ENCODE peak calls at places on chromosomes 4 and X, in eight cellular contexts. One of them, this sample, is unnamed.

GRCh38 chr4:11397146-11397545 is 31.5 kb downstream of the HS3ST1 start:
- DNase-seq in Kasumi-1: no peak
- DNase-seq in choroid plexus epithelial cell: no peak
- DNase-seq in activated T-helper 1 cell treated with anti-CD3 and anti-CD28 coated beads, Interleukin-12 subunit alpha, Interleukin-12 subunit beta, Interleukin-2, Interleukin-4 antibody, amounts not matched to agents 30 ng/mL and 10 ng/mL and 1 ng/mL, durations not matched to agents 14 hours and 24 hours and 36 hours: no peak
- DNase-seq in CD8-positive, alpha-beta T cell: no peak
- DNase-seq in NCI-H2081: no peak
- DNase-seq in central memory CD4-positive, alpha-beta T cell: no peak
- DNase-seq in epithelial cell of esophagus: peak; percentile 83
- DNase-seq in this sample: no peak

GRCh38 chrX:132023117-132023895 is at the start of gene STK26:
- DNase-seq in CD8-positive, alpha-beta T cell: peak; percentile 75
- DNase-seq in Kasumi-1: peak; percentile 58
- DNase-seq in NCI-H2081: peak; percentile 71
- DNase-seq in central memory CD4-positive, alpha-beta T cell: peak; percentile 75
- DNase-seq in activated T-helper 1 cell treated with anti-CD3 and anti-CD28 coated beads, Interleukin-12 subunit alpha, Interleukin-12 subunit beta, Interleukin-2, Interleukin-4 antibody, amounts not matched to agents 30 ng/mL and 10 ng/mL and 1 ng/mL, durations not matched to agents 14 hours and 24 hours and 36 hours: peak; percentile 75
- DNase-seq in choroid plexus epithelial cell: peak; percentile 36
- DNase-seq in epithelial cell of esophagus: peak; percentile 84
- DNase-seq in this sample: peak; percentile 63

GRCh38 chr4:76306882-76307669 is 543 bp downstream of the STBD1 start:
- DNase-seq in activated T-helper 1 cell treated with anti-CD3 and anti-CD28 coated beads, Interleukin-12 subunit alpha, Interleukin-12 subunit beta, Interleukin-2, Interleukin-4 antibody, amounts not matched to agents 30 ng/mL and 10 ng/mL and 1 ng/mL, durations not matched to agents 14 hours and 24 hours and 36 hours: no peak
- DNase-seq in CD8-positive, alpha-beta T cell: no peak
- DNase-seq in NCI-H2081: no peak
- DNase-seq in Kasumi-1: no peak
- DNase-seq in central memory CD4-positive, alpha-beta T cell: no peak
- DNase-seq in choroid plexus epithelial cell: peak; percentile 49
- DNase-seq in epithelial cell of esophagus: peak; percentile 66
- DNase-seq in this sample: no peak

GRCh38 chr4:78662661-78663060 is 111.1 kb downstream of the ANXA3 start:
- DNase-seq in choroid plexus epithelial cell: no peak
- DNase-seq in CD8-positive, alpha-beta T cell: no peak
- DNase-seq in activated T-helper 1 cell treated with anti-CD3 and anti-CD28 coated beads, Interleukin-12 subunit alpha, Interleukin-12 subunit beta, Interleukin-2, Interleukin-4 antibody, amounts not matched to agents 30 ng/mL and 10 ng/mL and 1 ng/mL, durations not matched to agents 14 hours and 24 hours and 36 hours: no peak
- DNase-seq in NCI-H2081: no peak
- DNase-seq in central memory CD4-positive, alpha-beta T cell: no peak
- DNase-seq in epithelial cell of esophagus: no peak
- DNase-seq in Kasumi-1: no peak
- DNase-seq in this sample: no peak

GRCh38 chrX:134803060-134803459 is 144.8 kb upstream of the PLAC1 start:
- DNase-seq in NCI-H2081: no peak
- DNase-seq in choroid plexus epithelial cell: no peak
- DNase-seq in CD8-positive, alpha-beta T cell: no peak
- DNase-seq in central memory CD4-positive, alpha-beta T cell: no peak
- DNase-seq in epithelial cell of esophagus: no peak
- DNase-seq in Kasumi-1: no peak
- DNase-seq in activated T-helper 1 cell treated with anti-CD3 and anti-CD28 coated beads, Interleukin-12 subunit alpha, Interleukin-12 subunit beta, Interleukin-2, Interleukin-4 antibody, amounts not matched to agents 30 ng/mL and 10 ng/mL and 1 ng/mL, durations not matched to agents 14 hours and 24 hours and 36 hours: no peak
- DNase-seq in this sample: no peak

GRCh38 chr4:119725688-119726330 is 97.2 kb upstream of the PDE5A start:
- DNase-seq in Kasumi-1: no peak
- DNase-seq in activated T-helper 1 cell treated with anti-CD3 and anti-CD28 coated beads, Interleukin-12 subunit alpha, Interleukin-12 subunit beta, Interleukin-2, Interleukin-4 antibody, amounts not matched to agents 30 ng/mL and 10 ng/mL and 1 ng/mL, durations not matched to agents 14 hours and 24 hours and 36 hours: no peak
- DNase-seq in choroid plexus epithelial cell: peak; percentile 33
- DNase-seq in central memory CD4-positive, alpha-beta T cell: no peak
- DNase-seq in epithelial cell of esophagus: peak; percentile 24
- DNase-seq in CD8-positive, alpha-beta T cell: no peak
- DNase-seq in NCI-H2081: no peak
- DNase-seq in this sample: no peak

GRCh38 chr4:152039085-152039484 is 278.3 kb upstream of the GATB start:
- DNase-seq in Kasumi-1: no peak
- DNase-seq in choroid plexus epithelial cell: peak; percentile 65
- DNase-seq in NCI-H2081: no peak
- DNase-seq in central memory CD4-positive, alpha-beta T cell: no peak
- DNase-seq in epithelial cell of esophagus: peak; percentile 2
- DNase-seq in CD8-positive, alpha-beta T cell: no peak
- DNase-seq in activated T-helper 1 cell treated with anti-CD3 and anti-CD28 coated beads, Interleukin-12 subunit alpha, Interleukin-12 subunit beta, Interleukin-2, Interleukin-4 antibody, amounts not matched to agents 30 ng/mL and 10 ng/mL and 1 ng/mL, durations not matched to agents 14 hours and 24 hours and 36 hours: no peak
- DNase-seq in this sample: no peak

GRCh38 chrX:40877869-40878268 is 142.5 kb upstream of the MED14 start:
- DNase-seq in Kasumi-1: peak; percentile 26
- DNase-seq in central memory CD4-positive, alpha-beta T cell: peak; percentile 23
- DNase-seq in CD8-positive, alpha-beta T cell: no peak
- DNase-seq in choroid plexus epithelial cell: peak; percentile 58
- DNase-seq in NCI-H2081: peak; percentile 0
- DNase-seq in activated T-helper 1 cell treated with anti-CD3 and anti-CD28 coated beads, Interleukin-12 subunit alpha, Interleukin-12 subunit beta, Interleukin-2, Interleukin-4 antibody, amounts not matched to agents 30 ng/mL and 10 ng/mL and 1 ng/mL, durations not matched to agents 14 hours and 24 hours and 36 hours: no peak
- DNase-seq in epithelial cell of esophagus: peak; percentile 32
- DNase-seq in this sample: no peak

GRCh38 chr4:78552398-78553396 is 1.1 kb downstream of the ANXA3 start:
- DNase-seq in choroid plexus epithelial cell: peak; percentile 50
- DNase-seq in CD8-positive, alpha-beta T cell: no peak
- DNase-seq in epithelial cell of esophagus: peak; percentile 86
- DNase-seq in activated T-helper 1 cell treated with anti-CD3 and anti-CD28 coated beads, Interleukin-12 subunit alpha, Interleukin-12 subunit beta, Interleukin-2, Interleukin-4 antibody, amounts not matched to agents 30 ng/mL and 10 ng/mL and 1 ng/mL, durations not matched to agents 14 hours and 24 hours and 36 hours: no peak
- DNase-seq in Kasumi-1: peak; percentile 32
- DNase-seq in central memory CD4-positive, alpha-beta T cell: no peak
- DNase-seq in NCI-H2081: no peak
- DNase-seq in this sample: no peak

GRCh38 chr4:161320377-161320776 is 843.4 kb downstream of the FSTL5 start:
- DNase-seq in central memory CD4-positive, alpha-beta T cell: no peak
- DNase-seq in activated T-helper 1 cell treated with anti-CD3 and anti-CD28 coated beads, Interleukin-12 subunit alpha, Interleukin-12 subunit beta, Interleukin-2, Interleukin-4 antibody, amounts not matched to agents 30 ng/mL and 10 ng/mL and 1 ng/mL, durations not matched to agents 14 hours and 24 hours and 36 hours: no peak
- DNase-seq in NCI-H2081: peak; percentile 62
- DNase-seq in CD8-positive, alpha-beta T cell: no peak
- DNase-seq in choroid plexus epithelial cell: peak; percentile 33
- DNase-seq in epithelial cell of esophagus: peak; percentile 68
- DNase-seq in Kasumi-1: peak; percentile 49
- DNase-seq in this sample: no peak

GRCh38 chr4:336099-336892 is 1.3 kb upstream of the ZNF141 start:
- DNase-seq in activated T-helper 1 cell treated with anti-CD3 and anti-CD28 coated beads, Interleukin-12 subunit alpha, Interleukin-12 subunit beta, Interleukin-2, Interleukin-4 antibody, amounts not matched to agents 30 ng/mL and 10 ng/mL and 1 ng/mL, durations not matched to agents 14 hours and 24 hours and 36 hours: no peak
- DNase-seq in epithelial cell of esophagus: peak; percentile 13
- DNase-seq in central memory CD4-positive, alpha-beta T cell: no peak
- DNase-seq in choroid plexus epithelial cell: peak; percentile 31
- DNase-seq in Kasumi-1: no peak
- DNase-seq in NCI-H2081: no peak
- DNase-seq in CD8-positive, alpha-beta T cell: peak; percentile 7
- DNase-seq in this sample: no peak

GRCh38 chr4:77742054-77742453 is 77.1 kb downstream of the CNOT6L start:
- DNase-seq in activated T-helper 1 cell treated with anti-CD3 and anti-CD28 coated beads, Interleukin-12 subunit alpha, Interleukin-12 subunit beta, Interleukin-2, Interleukin-4 antibody, amounts not matched to agents 30 ng/mL and 10 ng/mL and 1 ng/mL, durations not matched to agents 14 hours and 24 hours and 36 hours: no peak
- DNase-seq in CD8-positive, alpha-beta T cell: no peak
- DNase-seq in central memory CD4-positive, alpha-beta T cell: no peak
- DNase-seq in NCI-H2081: no peak
- DNase-seq in Kasumi-1: no peak
- DNase-seq in choroid plexus epithelial cell: peak; percentile 25
- DNase-seq in epithelial cell of esophagus: peak; percentile 64
- DNase-seq in this sample: no peak

GRCh38 chrX:37371578-37371981 is 22.4 kb downstream of the PRRG1 start:
- DNase-seq in Kasumi-1: no peak
- DNase-seq in central memory CD4-positive, alpha-beta T cell: no peak
- DNase-seq in NCI-H2081: no peak
- DNase-seq in activated T-helper 1 cell treated with anti-CD3 and anti-CD28 coated beads, Interleukin-12 subunit alpha, Interleukin-12 subunit beta, Interleukin-2, Interleukin-4 antibody, amounts not matched to agents 30 ng/mL and 10 ng/mL and 1 ng/mL, durations not matched to agents 14 hours and 24 hours and 36 hours: no peak
- DNase-seq in choroid plexus epithelial cell: no peak
- DNase-seq in CD8-positive, alpha-beta T cell: no peak
- DNase-seq in epithelial cell of esophagus: peak; percentile 1
- DNase-seq in this sample: no peak

GRCh38 chr4:88674989-88675388 is 22.6 kb downstream of the NAP1L5 start:
- DNase-seq in central memory CD4-positive, alpha-beta T cell: no peak
- DNase-seq in NCI-H2081: no peak
- DNase-seq in epithelial cell of esophagus: peak; percentile 10
- DNase-seq in Kasumi-1: no peak
- DNase-seq in choroid plexus epithelial cell: peak; percentile 50
- DNase-seq in CD8-positive, alpha-beta T cell: no peak
- DNase-seq in activated T-helper 1 cell treated with anti-CD3 and anti-CD28 coated beads, Interleukin-12 subunit alpha, Interleukin-12 subunit beta, Interleukin-2, Interleukin-4 antibody, amounts not matched to agents 30 ng/mL and 10 ng/mL and 1 ng/mL, durations not matched to agents 14 hours and 24 hours and 36 hours: no peak
- DNase-seq in this sample: no peak

GRCh38 chrX:40671126-40671525 is 23.8 kb upstream of the CXorf38 start:
- DNase-seq in CD8-positive, alpha-beta T cell: no peak
- DNase-seq in Kasumi-1: no peak
- DNase-seq in NCI-H2081: no peak
- DNase-seq in activated T-helper 1 cell treated with anti-CD3 and anti-CD28 coated beads, Interleukin-12 subunit alpha, Interleukin-12 subunit beta, Interleukin-2, Interleukin-4 antibody, amounts not matched to agents 30 ng/mL and 10 ng/mL and 1 ng/mL, durations not matched to agents 14 hours and 24 hours and 36 hours: no peak
- DNase-seq in epithelial cell of esophagus: no peak
- DNase-seq in central memory CD4-positive, alpha-beta T cell: no peak
- DNase-seq in choroid plexus epithelial cell: no peak
- DNase-seq in this sample: no peak

GRCh38 chrX:120603707-120604358 is at the start of gene MCTS1:
- DNase-seq in NCI-H2081: peak; percentile 99
- DNase-seq in epithelial cell of esophagus: peak; percentile 95
- DNase-seq in Kasumi-1: peak; percentile 84
- DNase-seq in CD8-positive, alpha-beta T cell: peak; percentile 67
- DNase-seq in central memory CD4-positive, alpha-beta T cell: peak; percentile 85
- DNase-seq in choroid plexus epithelial cell: peak; percentile 97
- DNase-seq in activated T-helper 1 cell treated with anti-CD3 and anti-CD28 coated beads, Interleukin-12 subunit alpha, Interleukin-12 subunit beta, Interleukin-2, Interleukin-4 antibody, amounts not matched to agents 30 ng/mL and 10 ng/mL and 1 ng/mL, durations not matched to agents 14 hours and 24 hours and 36 hours: peak; percentile 75
- DNase-seq in this sample: peak; percentile 84

GRCh38 chrX:81308086-81308852 is 106.4 kb downstream of the SH3BGRL start:
- DNase-seq in central memory CD4-positive, alpha-beta T cell: no peak
- DNase-seq in activated T-helper 1 cell treated with anti-CD3 and anti-CD28 coated beads, Interleukin-12 subunit alpha, Interleukin-12 subunit beta, Interleukin-2, Interleukin-4 antibody, amounts not matched to agents 30 ng/mL and 10 ng/mL and 1 ng/mL, durations not matched to agents 14 hours and 24 hours and 36 hours: no peak
- DNase-seq in NCI-H2081: no peak
- DNase-seq in CD8-positive, alpha-beta T cell: no peak
- DNase-seq in epithelial cell of esophagus: no peak
- DNase-seq in choroid plexus epithelial cell: no peak
- DNase-seq in Kasumi-1: peak; percentile 85
- DNase-seq in this sample: no peak

GRCh38 chr4:8759987-8760386 is 111.7 kb downstream of the HMX1 start:
- DNase-seq in activated T-helper 1 cell treated with anti-CD3 and anti-CD28 coated beads, Interleukin-12 subunit alpha, Interleukin-12 subunit beta, Interleukin-2, Interleukin-4 antibody, amounts not matched to agents 30 ng/mL and 10 ng/mL and 1 ng/mL, durations not matched to agents 14 hours and 24 hours and 36 hours: no peak
- DNase-seq in Kasumi-1: no peak
- DNase-seq in NCI-H2081: no peak
- DNase-seq in choroid plexus epithelial cell: no peak
- DNase-seq in epithelial cell of esophagus: no peak
- DNase-seq in central memory CD4-positive, alpha-beta T cell: no peak
- DNase-seq in CD8-positive, alpha-beta T cell: no peak
- DNase-seq in this sample: no peak

GRCh38 chr4:21134994-21135393 is 434.7 kb downstream of the PACRGL start:
- DNase-seq in CD8-positive, alpha-beta T cell: no peak
- DNase-seq in central memory CD4-positive, alpha-beta T cell: peak; percentile 12
- DNase-seq in Kasumi-1: peak; percentile 43
- DNase-seq in epithelial cell of esophagus: peak; percentile 60
- DNase-seq in NCI-H2081: peak; percentile 57
- DNase-seq in choroid plexus epithelial cell: peak; percentile 16
- DNase-seq in activated T-helper 1 cell treated with anti-CD3 and anti-CD28 coated beads, Interleukin-12 subunit alpha, Interleukin-12 subunit beta, Interleukin-2, Interleukin-4 antibody, amounts not matched to agents 30 ng/mL and 10 ng/mL and 1 ng/mL, durations not matched to agents 14 hours and 24 hours and 36 hours: no peak
- DNase-seq in this sample: no peak

GRCh38 chr4:130689182-130689581 is 1593.2 kb downstream of the C4orf33 start:
- DNase-seq in activated T-helper 1 cell treated with anti-CD3 and anti-CD28 coated beads, Interleukin-12 subunit alpha, Interleukin-12 subunit beta, Interleukin-2, Interleukin-4 antibody, amounts not matched to agents 30 ng/mL and 10 ng/mL and 1 ng/mL, durations not matched to agents 14 hours and 24 hours and 36 hours: no peak
- DNase-seq in choroid plexus epithelial cell: no peak
- DNase-seq in CD8-positive, alpha-beta T cell: no peak
- DNase-seq in Kasumi-1: no peak
- DNase-seq in NCI-H2081: no peak
- DNase-seq in central memory CD4-positive, alpha-beta T cell: no peak
- DNase-seq in epithelial cell of esophagus: no peak
- DNase-seq in this sample: no peak

GRCh38 chr4:84852081-84852480 is 114.4 kb downstream of the WDFY3 start:
- DNase-seq in NCI-H2081: peak; percentile 61
- DNase-seq in activated T-helper 1 cell treated with anti-CD3 and anti-CD28 coated beads, Interleukin-12 subunit alpha, Interleukin-12 subunit beta, Interleukin-2, Interleukin-4 antibody, amounts not matched to agents 30 ng/mL and 10 ng/mL and 1 ng/mL, durations not matched to agents 14 hours and 24 hours and 36 hours: no peak
- DNase-seq in CD8-positive, alpha-beta T cell: no peak
- DNase-seq in epithelial cell of esophagus: no peak
- DNase-seq in choroid plexus epithelial cell: peak; percentile 16
- DNase-seq in Kasumi-1: no peak
- DNase-seq in central memory CD4-positive, alpha-beta T cell: no peak
- DNase-seq in this sample: no peak

GRCh38 chr4:72744103-72744725 is 175.2 kb upstream of the ADAMTS3 start:
- DNase-seq in activated T-helper 1 cell treated with anti-CD3 and anti-CD28 coated beads, Interleukin-12 subunit alpha, Interleukin-12 subunit beta, Interleukin-2, Interleukin-4 antibody, amounts not matched to agents 30 ng/mL and 10 ng/mL and 1 ng/mL, durations not matched to agents 14 hours and 24 hours and 36 hours: no peak
- DNase-seq in CD8-positive, alpha-beta T cell: no peak
- DNase-seq in NCI-H2081: no peak
- DNase-seq in epithelial cell of esophagus: no peak
- DNase-seq in Kasumi-1: no peak
- DNase-seq in choroid plexus epithelial cell: no peak
- DNase-seq in central memory CD4-positive, alpha-beta T cell: no peak
- DNase-seq in this sample: no peak

GRCh38 chrX:24235084-24235710 is 78.7 kb downstream of the SUPT20HL2 start:
- DNase-seq in epithelial cell of esophagus: no peak
- DNase-seq in choroid plexus epithelial cell: no peak
- DNase-seq in activated T-helper 1 cell treated with anti-CD3 and anti-CD28 coated beads, Interleukin-12 subunit alpha, Interleukin-12 subunit beta, Interleukin-2, Interleukin-4 antibody, amounts not matched to agents 30 ng/mL and 10 ng/mL and 1 ng/mL, durations not matched to agents 14 hours and 24 hours and 36 hours: no peak
- DNase-seq in NCI-H2081: no peak
- DNase-seq in Kasumi-1: no peak
- DNase-seq in CD8-positive, alpha-beta T cell: no peak
- DNase-seq in central memory CD4-positive, alpha-beta T cell: no peak
- DNase-seq in this sample: no peak

GRCh38 chr4:113468165-113469022 is 293.1 kb downstream of the CAMK2D start:
- DNase-seq in NCI-H2081: no peak
- DNase-seq in choroid plexus epithelial cell: peak; percentile 100
- DNase-seq in Kasumi-1: peak; percentile 34
- DNase-seq in central memory CD4-positive, alpha-beta T cell: no peak
- DNase-seq in epithelial cell of esophagus: peak; percentile 100
- DNase-seq in CD8-positive, alpha-beta T cell: no peak
- DNase-seq in activated T-helper 1 cell treated with anti-CD3 and anti-CD28 coated beads, Interleukin-12 subunit alpha, Interleukin-12 subunit beta, Interleukin-2, Interleukin-4 antibody, amounts not matched to agents 30 ng/mL and 10 ng/mL and 1 ng/mL, durations not matched to agents 14 hours and 24 hours and 36 hours: no peak
- DNase-seq in this sample: no peak

GRCh38 chrX:136182394-136182793 is 35.1 kb downstream of the FHL1 start:
- DNase-seq in epithelial cell of esophagus: no peak
- DNase-seq in CD8-positive, alpha-beta T cell: no peak
- DNase-seq in activated T-helper 1 cell treated with anti-CD3 and anti-CD28 coated beads, Interleukin-12 subunit alpha, Interleukin-12 subunit beta, Interleukin-2, Interleukin-4 antibody, amounts not matched to agents 30 ng/mL and 10 ng/mL and 1 ng/mL, durations not matched to agents 14 hours and 24 hours and 36 hours: no peak
- DNase-seq in choroid plexus epithelial cell: no peak
- DNase-seq in NCI-H2081: no peak
- DNase-seq in Kasumi-1: no peak
- DNase-seq in central memory CD4-positive, alpha-beta T cell: no peak
- DNase-seq in this sample: no peak